ENCODE peak calls at places on chromosomes 4 and X, in four cellular contexts. One of them, this sample, is unnamed.

GRCh38 chr4:110619401-110620247 is 3.3 kb downstream of the PITX2 start:
- DNase-seq in HCT116: no peak
- DNase-seq in SK-N-SH: no peak
- DNase-seq in K562: no peak
- DNase-seq in this sample: no peak

GRCh38 chrX:129600981-129601424 is 53.8 kb downstream of the APLN start:
- DNase-seq in K562: peak; percentile 24
- DNase-seq in HCT116: no peak
- DNase-seq in SK-N-SH: peak; percentile 51
- DNase-seq in this sample: peak; percentile 4

GRCh38 chr4:39970559-39971270 is 7.0 kb downstream of the PDS5A start:
- DNase-seq in K562: no peak
- DNase-seq in SK-N-SH: no peak
- DNase-seq in HCT116: peak; percentile 36
- DNase-seq in this sample: peak; percentile 48

GRCh38 chrX:96985046-96985445 is 101.3 kb downstream of the RPA4 start:
- DNase-seq in SK-N-SH: no peak
- DNase-seq in HCT116: no peak
- DNase-seq in K562: no peak
- DNase-seq in this sample: no peak

GRCh38 chrX:30530591-30530990 is 47.0 kb downstream of the TASL start:
- DNase-seq in K562: no peak
- DNase-seq in HCT116: no peak
- DNase-seq in SK-N-SH: no peak
- DNase-seq in this sample: no peak

GRCh38 chrX:15413101-15413500 is 28.9 kb upstream of the VEGFD start:
- DNase-seq in K562: no peak
- DNase-seq in SK-N-SH: no peak
- DNase-seq in HCT116: no peak
- DNase-seq in this sample: no peak

GRCh38 chrX:68991691-68992345 is 163.0 kb downstream of the EFNB1 start:
- DNase-seq in HCT116: no peak
- DNase-seq in K562: peak; percentile 1
- DNase-seq in SK-N-SH: no peak
- DNase-seq in this sample: no peak

GRCh38 chrX:49901068-49901467 is 21.3 kb upstream of the CLCN5 start:
- DNase-seq in K562: no peak
- DNase-seq in SK-N-SH: no peak
- DNase-seq in HCT116: no peak
- DNase-seq in this sample: no peak

GRCh38 chrX:154436597-154437397 is at the start of gene GDI1:
- DNase-seq in HCT116: no peak
- DNase-seq in SK-N-SH: peak; percentile 91
- DNase-seq in K562: peak; percentile 85
- DNase-seq in this sample: no peak

GRCh38 chrX:133983974-133984578 is 1.3 kb downstream of the GPC3 start:
- DNase-seq in K562: no peak
- DNase-seq in SK-N-SH: no peak
- DNase-seq in HCT116: no peak
- DNase-seq in this sample: no peak

GRCh38 chrX:40550069-40550468 is 30.7 kb upstream of the ATP6AP2 start:
- DNase-seq in HCT116: no peak
- DNase-seq in K562: no peak
- DNase-seq in SK-N-SH: peak; percentile 71
- DNase-seq in this sample: no peak

GRCh38 chr4:158810487-158811215 is 41.8 kb downstream of the FNIP2 start:
- DNase-seq in HCT116: peak; percentile 8
- DNase-seq in K562: no peak
- DNase-seq in SK-N-SH: no peak
- DNase-seq in this sample: no peak

GRCh38 chrX:115460565-115460888 is 100.4 kb upstream of the PLS3 start:
- DNase-seq in SK-N-SH: no peak
- DNase-seq in HCT116: no peak
- DNase-seq in K562: no peak
- DNase-seq in this sample: no peak

GRCh38 chr4:2250003-2250763 is 8.3 kb upstream of the HAUS3 start:
- DNase-seq in K562: no peak
- DNase-seq in SK-N-SH: peak; percentile 25
- DNase-seq in HCT116: no peak
- DNase-seq in this sample: no peak

GRCh38 chrX:53479295-53479694 is 45.1 kb upstream of the HSD17B10 start:
- DNase-seq in HCT116: no peak
- DNase-seq in K562: peak; percentile 40
- DNase-seq in SK-N-SH: no peak
- DNase-seq in this sample: no peak

GRCh38 chr4:68738036-68738435 is 67.6 kb upstream of the UGT2B15 start:
- DNase-seq in SK-N-SH: no peak
- DNase-seq in HCT116: no peak
- DNase-seq in K562: no peak
- DNase-seq in this sample: no peak

GRCh38 chrX:105869676-105870075 is 47.3 kb downstream of the NRK start:
- DNase-seq in SK-N-SH: no peak
- DNase-seq in K562: no peak
- DNase-seq in HCT116: no peak
- DNase-seq in this sample: no peak

GRCh38 chrX:78658851-78659744 is at the start of gene RTL3:
- DNase-seq in HCT116: no peak
- DNase-seq in SK-N-SH: no peak
- DNase-seq in K562: no peak
- DNase-seq in this sample: no peak

GRCh38 chr4:76155979-76156378 is 7.8 kb upstream of the NUP54 start:
- DNase-seq in HCT116: no peak
- DNase-seq in SK-N-SH: no peak
- DNase-seq in K562: no peak
- DNase-seq in this sample: no peak
- TF ChIP-seq ELF1 in HCT116: no peak
- TF ChIP-seq ELF1 in SK-N-SH: no peak
- TF ChIP-seq ELF1 in K562: no peak
- TF ChIP-seq ELF1 in this sample: no peak

DNA sequence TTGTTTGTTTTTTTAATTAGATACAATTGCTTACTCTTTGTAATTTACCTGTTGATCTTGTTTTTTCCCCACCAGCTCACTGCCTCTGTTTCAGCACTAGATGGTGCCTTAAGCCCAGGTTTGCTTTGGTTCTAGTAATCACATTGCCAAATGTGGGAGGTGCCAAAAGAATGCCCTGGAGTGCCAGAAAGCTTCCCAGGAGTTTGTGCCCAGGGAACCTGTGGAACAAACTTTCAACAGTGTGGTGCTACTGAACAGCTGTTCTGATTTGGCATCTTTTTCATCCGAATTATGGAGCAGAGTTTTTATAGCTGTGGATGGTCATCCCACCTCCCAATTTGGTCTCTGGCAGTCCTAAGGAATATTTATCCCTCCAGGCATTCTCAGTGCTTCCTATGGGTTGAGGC is 1000.7 kb downstream of the STIM2 start:
- DNase-seq in HCT116: peak; percentile 57
- DNase-seq in K562: no peak
- DNase-seq in SK-N-SH: peak; percentile 0
- DNase-seq in this sample: peak; percentile 25
- TF ChIP-seq ELF1 in HCT116: no peak
- TF ChIP-seq ELF1 in K562: no peak
- TF ChIP-seq ELF1 in SK-N-SH: no peak
- TF ChIP-seq ELF1 in this sample: no peak

GRCh38 chr4:77849278-77849965 is 13.2 kb upstream of the MRPL1 start:
- DNase-seq in HCT116: no peak
- DNase-seq in K562: no peak
- DNase-seq in SK-N-SH: no peak
- DNase-seq in this sample: no peak
- TF ChIP-seq ELF1 in HCT116: no peak
- TF ChIP-seq ELF1 in K562: no peak
- TF ChIP-seq ELF1 in SK-N-SH: no peak
- TF ChIP-seq ELF1 in this sample: no peak

GRCh38 chr4:92186239-92186638 is 117.5 kb upstream of the GRID2 start:
- DNase-seq in SK-N-SH: no peak
- DNase-seq in K562: peak; percentile 6
- DNase-seq in HCT116: no peak
- DNase-seq in this sample: no peak
- TF ChIP-seq ELF1 in SK-N-SH: no peak
- TF ChIP-seq ELF1 in K562: no peak
- TF ChIP-seq ELF1 in HCT116: no peak
- TF ChIP-seq ELF1 in this sample: no peak

DNA sequence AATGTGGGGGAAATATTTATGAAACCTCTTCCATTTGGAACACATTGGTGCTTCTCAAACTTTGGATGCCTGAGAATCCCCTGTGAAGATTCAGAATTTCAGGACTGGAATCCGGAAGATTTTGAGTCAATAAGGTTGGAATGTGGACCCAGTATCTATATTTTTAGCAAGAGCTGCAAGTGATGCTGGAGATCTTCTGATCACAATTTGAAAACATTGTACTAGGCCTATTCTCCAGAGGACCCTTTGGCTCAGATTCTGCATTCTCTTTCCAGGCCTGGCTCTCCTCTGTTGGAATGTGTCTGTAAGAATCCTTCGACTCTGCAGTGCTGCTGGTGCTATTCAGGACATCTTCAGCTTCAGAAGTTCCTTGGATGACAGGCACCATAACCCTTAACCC is 2.3 kb upstream of the PKD2 start:
- DNase-seq in HCT116: no peak
- DNase-seq in K562: no peak
- DNase-seq in SK-N-SH: no peak
- DNase-seq in this sample: no peak
- TF ChIP-seq ELF1 in HCT116: no peak
- TF ChIP-seq ELF1 in K562: no peak
- TF ChIP-seq ELF1 in SK-N-SH: no peak
- TF ChIP-seq ELF1 in this sample: no peak

GRCh38 chrX:23919706-23920320 is 12.0 kb downstream of the CXorf58 start:
- DNase-seq in SK-N-SH: no peak
- DNase-seq in HCT116: no peak
- DNase-seq in K562: no peak
- DNase-seq in this sample: peak; percentile 30
- TF ChIP-seq ELF1 in SK-N-SH: no peak
- TF ChIP-seq ELF1 in HCT116: no peak
- TF ChIP-seq ELF1 in K562: no peak
- TF ChIP-seq ELF1 in this sample: no peak

GRCh38 chr4:7110546-7110945 is 42.7 kb upstream of the GRPEL1 start:
- DNase-seq in SK-N-SH: peak; percentile 8
- DNase-seq in K562: no peak
- DNase-seq in HCT116: no peak
- DNase-seq in this sample: no peak
- TF ChIP-seq ELF1 in SK-N-SH: no peak
- TF ChIP-seq ELF1 in K562: no peak
- TF ChIP-seq ELF1 in HCT116: no peak
- TF ChIP-seq ELF1 in this sample: no peak

DNA sequence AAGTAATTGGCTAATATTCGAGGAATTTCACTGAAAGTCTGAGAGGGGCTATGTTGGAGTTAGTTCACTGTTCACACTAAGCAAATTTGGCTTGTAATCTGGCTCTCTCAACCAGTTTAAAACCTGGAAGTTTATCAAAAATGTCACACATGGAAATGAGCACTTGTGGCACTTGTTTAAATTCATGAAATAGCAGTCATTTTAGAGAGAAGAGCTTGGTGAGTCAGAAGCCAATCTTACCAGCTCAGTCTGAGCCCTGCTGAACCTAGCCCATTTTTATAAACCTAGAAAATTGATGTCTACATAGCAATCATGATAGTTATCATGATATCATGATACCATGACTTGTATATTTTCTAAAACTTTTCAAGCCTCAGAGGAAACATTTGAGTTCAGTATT is 90.7 kb upstream of the JADE1 start:
- DNase-seq in HCT116: no peak
- DNase-seq in SK-N-SH: no peak
- DNase-seq in K562: no peak
- DNase-seq in this sample: no peak
- TF ChIP-seq ELF1 in HCT116: no peak
- TF ChIP-seq ELF1 in SK-N-SH: no peak
- TF ChIP-seq ELF1 in K562: no peak
- TF ChIP-seq ELF1 in this sample: no peak

GRCh38 chr4:139589619-139590018 is 33.6 kb upstream of the SETD7 start:
- DNase-seq in HCT116: no peak
- DNase-seq in SK-N-SH: no peak
- DNase-seq in K562: no peak
- DNase-seq in this sample: no peak
- TF ChIP-seq ELF1 in HCT116: no peak
- TF ChIP-seq ELF1 in SK-N-SH: no peak
- TF ChIP-seq ELF1 in K562: no peak
- TF ChIP-seq ELF1 in this sample: no peak